ENCODE peak calls at places on chromosomes 1 and 21, in four cellular contexts. T is K562, S is HepG2, F is GM12878. X is an unnamed sample.

GRCh38 chr1:32869844-32870614 is 683 bp downstream of the FNDC5 start:
- DNase-seq in S (no peak), F (no peak), T (no peak), X (no peak)

GRCh38 chr1:31663622-31664452 is 19.2 kb upstream of the PEF1 start:
- DNase-seq in S (peak; percentile 28), T (peak; percentile 90), F (no peak), X (peak; percentile 93)

GRCh38 chr21:45983981-45984551 is 2.5 kb downstream of the COL6A1 start:
- DNase-seq in T (peak; percentile 63), F (no peak), S (no peak), X (no peak)

GRCh38 chr1:10338047-10338446 is 60.8 kb upstream of the PGD start:
- DNase-seq in T (peak; percentile 59), S (peak; percentile 15), F (no peak), X (peak; percentile 71)

GRCh38 chr1:231217056-231217455 is 24.0 kb upstream of the GNPAT start:
- DNase-seq in S (no peak), T (no peak), F (no peak), X (no peak)

GRCh38 chr1:2583871-2584341 is 2.7 kb upstream of the PRXL2B start:
- DNase-seq in T (no peak), F (no peak), S (no peak), X (no peak)

GRCh38 chr1:245332513-245332912 is 177.7 kb downstream of the KIF26B start:
- DNase-seq in T (no peak), F (no peak), S (no peak), X (no peak)

GRCh38 chr21:32884062-32884461 is 112.5 kb upstream of the PAXBP1 start:
- DNase-seq in S (no peak), T (peak; percentile 34), F (no peak), X (no peak)

GRCh38 chr1:59514061-59514909 is 217.4 kb downstream of the FGGY start:
- DNase-seq in S (peak; percentile 41), T (no peak), F (no peak), X (no peak)

GRCh38 chr1:160499631-160500030 is 23.4 kb downstream of the SLAMF6 start:
- DNase-seq in T (no peak), F (no peak), S (no peak), X (no peak)

GRCh38 chr1:106699436-106699835 is 357.0 kb upstream of the PRMT6 start:
- DNase-seq in S (no peak), T (no peak), F (no peak), X (no peak)

GRCh38 chr1:248239478-248239877 is 8.3 kb downstream of the OR2M4 start:
- DNase-seq in F (no peak), T (no peak), S (no peak), X (no peak)

GRCh38 chr1:229254910-229255541 is 15.9 kb upstream of the RAB4A start:
- DNase-seq in F (no peak), T (no peak), S (peak; percentile 41), X (peak; percentile 35)

GRCh38 chr1:29357452-29357851 is 121.1 kb downstream of the PTPRU start:
- DNase-seq in S (no peak), F (no peak), T (no peak), X (no peak)

GRCh38 chr1:29358183-29358582 is 121.9 kb downstream of the PTPRU start:
- DNase-seq in S (no peak), F (no peak), T (no peak), X (no peak)

GRCh38 chr1:29355375-29355774 is 119.1 kb downstream of the PTPRU start:
- DNase-seq in T (no peak), S (no peak), F (no peak), X (no peak)

GRCh38 chr1:29354511-29355098 is 118.3 kb downstream of the PTPRU start:
- DNase-seq in F (no peak), S (no peak), T (peak; percentile 28), X (no peak)

GRCh38 chr1:29356663-29357062 is 120.3 kb downstream of the PTPRU start:
- DNase-seq in S (no peak), T (peak; percentile 87), F (no peak), X (no peak)
- TF ChIP-seq TAF1 in S (no peak), T (no peak), F (no peak), X (no peak)

DNA sequence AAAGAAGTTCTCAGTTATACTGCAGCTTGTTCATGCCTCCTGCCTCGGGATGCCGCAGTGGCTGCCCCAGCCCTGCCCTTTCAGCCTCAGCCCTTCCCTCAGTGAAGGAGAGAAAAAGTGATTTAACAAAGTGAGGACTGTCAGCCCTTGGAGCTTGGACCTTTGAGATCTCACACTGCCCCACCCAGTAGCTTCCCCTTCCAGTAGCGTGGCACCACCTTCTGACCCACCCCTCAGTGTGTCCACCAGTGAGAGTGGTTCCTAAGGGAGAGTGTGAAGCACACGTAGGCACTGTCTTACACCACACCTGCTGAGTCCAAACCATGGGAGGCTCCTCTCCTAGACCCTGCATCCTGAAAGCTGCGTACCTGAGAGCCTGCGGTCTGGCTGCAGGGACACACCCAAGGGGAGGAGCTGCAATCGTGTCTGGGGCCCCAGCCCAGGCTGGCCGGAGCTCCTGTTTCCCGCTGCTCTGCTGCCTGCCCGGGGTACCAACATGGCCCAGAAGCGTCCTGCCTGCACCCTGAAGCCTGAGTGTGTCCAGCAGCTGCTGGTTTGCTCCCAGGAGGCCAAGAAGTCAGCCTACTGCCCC is at the start of gene CDA:
- DNase-seq in T (peak; percentile 49), S (peak; percentile 20), F (no peak), X (no peak)
- TF ChIP-seq REST in T (no peak), S (no peak), F (no peak), X (no peak)

DNA sequence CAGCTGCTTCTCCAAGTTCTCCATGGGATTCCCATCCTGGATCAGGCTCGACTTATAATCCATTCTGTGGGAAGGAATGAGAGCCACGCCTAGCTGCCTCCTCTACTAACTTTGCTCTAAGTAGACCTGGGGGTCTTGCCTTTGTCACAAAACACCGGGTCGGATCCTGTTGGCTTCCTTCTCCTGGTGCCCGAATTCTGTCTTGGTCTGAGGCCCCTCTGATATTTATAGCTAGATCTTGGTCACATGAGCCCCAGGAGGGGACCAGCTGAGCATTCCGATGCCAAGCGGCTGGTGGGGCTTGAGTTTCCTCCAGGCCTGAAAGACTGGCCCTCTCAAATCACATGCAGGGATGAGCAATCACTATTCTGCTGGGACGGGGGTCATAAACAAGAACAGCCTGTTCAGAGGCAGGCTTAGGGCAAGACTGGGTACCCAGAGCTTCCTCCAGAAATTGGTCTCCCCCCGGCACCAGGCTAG is at the start of gene TRIM63:
- DNase-seq in S (no peak), F (no peak), T (no peak), X (no peak)
- TF ChIP-seq TAF1 in S (no peak), F (no peak), T (no peak), X (no peak)

GRCh38 chr1:67749844-67750689 is 65.1 kb downstream of the GADD45A start:
- DNase-seq in S (no peak), T (peak; percentile 43), F (no peak), X (no peak)
- TF ChIP-seq REST in S (no peak), T (no peak), F (no peak), X (peak; percentile 47)

GRCh38 chr1:212566522-212567479 is 41.8 kb upstream of the ATF3 start:
- DNase-seq in F (peak; percentile 92), T (peak; percentile 32), S (peak; percentile 14), X (peak; percentile 71)
- TF ChIP-seq TAF1 in F (no peak), T (no peak), S (no peak), X (no peak)

DNA sequence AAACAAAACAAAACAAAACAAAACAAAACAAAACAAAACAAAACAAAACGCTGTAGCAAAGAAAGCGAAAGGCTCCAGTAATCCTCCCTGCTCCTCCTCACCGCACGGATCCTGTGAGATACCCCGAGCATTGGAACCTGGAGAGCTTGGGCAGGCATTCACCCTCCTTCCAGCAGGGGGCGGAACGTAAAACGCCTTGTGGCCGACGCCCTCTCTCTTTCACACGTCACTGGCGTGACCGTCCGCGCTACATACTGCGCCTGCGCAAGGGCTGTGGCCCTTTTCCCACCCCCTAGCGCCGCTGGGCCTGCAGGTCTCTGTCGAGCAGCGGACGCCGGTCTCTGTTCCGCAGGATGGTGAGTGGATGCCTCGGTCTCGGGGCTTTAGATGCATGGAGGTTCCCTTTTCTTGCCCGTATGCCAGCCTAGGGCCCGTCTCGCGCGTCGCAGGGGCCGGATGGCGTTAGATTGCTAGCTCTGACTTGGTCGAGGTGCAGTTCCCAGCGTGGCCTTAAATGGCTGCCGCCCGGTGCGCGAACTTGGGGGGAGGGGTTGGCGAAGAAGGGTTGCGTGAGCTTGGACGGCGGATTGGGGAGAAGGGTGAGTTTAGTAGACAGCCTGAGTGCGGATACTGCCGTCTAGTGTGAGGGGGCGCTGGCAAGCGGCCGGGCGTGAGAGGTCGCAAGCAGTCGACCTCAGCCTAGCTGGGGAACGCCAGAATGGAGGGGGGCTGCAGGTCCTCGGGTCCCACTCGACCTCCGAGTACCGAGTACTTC is at the start of gene RPL5:
- DNase-seq in T (peak; percentile 96), S (peak; percentile 94), F (peak; percentile 96), X (peak; percentile 95)
- TF ChIP-seq REST in T (peak; percentile 62), S (no peak), F (peak; percentile 53), X (peak; percentile 41)

GRCh38 chr1:209510063-209510462 is 73.5 kb upstream of the CAMK1G start:
- DNase-seq in S (no peak), T (no peak), F (no peak), X (no peak)

GRCh38 chr1:209504571-209504970 is 78.9 kb upstream of the CAMK1G start:
- DNase-seq in F (no peak), T (no peak), S (no peak), X (no peak)

GRCh38 chr1:209500993-209501392 is 82.5 kb upstream of the CAMK1G start:
- DNase-seq in F (no peak), S (no peak), T (no peak), X (no peak)

GRCh38 chr1:209506101-209506500 is 77.4 kb upstream of the CAMK1G start:
- DNase-seq in F (no peak), T (no peak), S (no peak), X (no peak)

GRCh38 chr1:209505044-209505443 is 78.5 kb upstream of the CAMK1G start:
- DNase-seq in T (no peak), F (no peak), S (no peak), X (no peak)
- TF ChIP-seq TAF1 in T (no peak), F (no peak), S (no peak), X (no peak)

GRCh38 chr1:179295356-179295755 is 1.8 kb downstream of the SOAT1 start:
- DNase-seq in T (no peak), S (peak; percentile 2), F (no peak), X (no peak)

GRCh38 chr1:179296831-179297377 is 3.3 kb downstream of the SOAT1 start:
- DNase-seq in T (no peak), S (no peak), F (no peak), X (no peak)

GRCh38 chr1:179288977-179289376 is 4.6 kb upstream of the SOAT1 start:
- DNase-seq in F (no peak), T (no peak), S (no peak), X (no peak)

GRCh38 chr1:179296356-179296755 is 2.8 kb downstream of the SOAT1 start:
- DNase-seq in S (no peak), F (no peak), T (no peak), X (no peak)

GRCh38 chr1:179293340-179294327 is at the start of gene SOAT1:
- DNase-seq in F (peak; percentile 63), T (peak; percentile 99), S (peak; percentile 91), X (peak; percentile 99)
- TF ChIP-seq REST in F (no peak), T (no peak), S (no peak), X (no peak)

DNA sequence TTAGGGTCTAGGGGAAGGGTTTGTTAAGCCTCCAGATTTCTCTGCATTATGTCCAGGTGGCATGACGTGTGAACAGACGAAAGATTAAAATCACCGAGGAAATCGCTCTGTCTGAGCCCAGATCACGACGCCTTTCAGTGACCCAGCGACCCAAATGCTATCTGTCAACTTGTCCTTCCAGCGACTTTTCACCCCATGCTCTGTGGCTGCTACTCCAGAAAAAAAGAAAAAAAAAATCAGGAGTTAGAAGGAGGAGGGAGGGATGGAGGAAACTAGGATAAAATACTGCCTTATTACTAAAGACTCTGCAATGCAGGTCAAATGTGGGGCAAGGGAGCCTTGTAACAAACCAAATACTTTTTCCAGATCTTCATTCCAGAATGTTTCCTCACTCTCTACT is 352.0 kb downstream of the NUF2 start:
- DNase-seq in S (no peak), F (no peak), T (no peak), X (no peak)
- TF ChIP-seq TAF1 in S (no peak), F (no peak), T (no peak), X (no peak)

X was measured in SK-N-SH.